ENCODE peak calls at places on chromosome 22, in four cellular contexts. Z, M, E and G are unnamed samples.

GRCh38 chr22:23844739-23845202 is 6.0 kb upstream of the DERL3 start:
- DNase-seq in Z (no peak), M (no peak), E (no peak), G (peak; percentile 47)

GRCh38 chr22:26892401-26893033 is 235.1 kb downstream of the MIAT start:
- DNase-seq in Z (no peak), M (peak; percentile 14), E (no peak), G (no peak)

GRCh38 chr22:32720924-32721323 is 80.6 kb upstream of the TIMP3 start:
- DNase-seq in Z (no peak), M (peak; percentile 72), E (no peak), G (no peak)

GRCh38 chr22:41563051-41563711 is 2.4 kb downstream of the CSDC2 start:
- DNase-seq in Z (no peak), M (peak; percentile 68), E (no peak), G (peak; percentile 50)

GRCh38 chr22:44638966-44639739 is 62.9 kb upstream of the PRR5 start:
- DNase-seq in Z (no peak), M (peak; percentile 73), E (no peak), G (no peak)

GRCh38 chr22:28375761-28376534 is 303.7 kb downstream of the TTC28 start:
- DNase-seq in Z (no peak), M (peak; percentile 67), E (no peak), G (no peak)

GRCh38 chr22:19121631-19122142 is 525 bp downstream of the DGCR2 start:
- DNase-seq in Z (peak; percentile 50), M (peak; percentile 20), E (no peak), G (no peak)

GRCh38 chr22:43017525-43018290 is 2.8 kb upstream of the PACSIN2 start:
- DNase-seq in Z (no peak), M (no peak), E (no peak), G (no peak)

GRCh38 chr22:42299586-42300285 is 29.3 kb upstream of the TCF20 start:
- DNase-seq in Z (peak; percentile 80), M (no peak), E (peak; percentile 50), G (peak; percentile 45)

GRCh38 chr22:44497218-44497903 is 672 bp downstream of the RTL6 start:
- DNase-seq in Z (peak; percentile 5), M (peak; percentile 22), E (no peak), G (no peak)

GRCh38 chr22:39622881-39623367 is 52.4 kb downstream of the CACNA1I start:
- DNase-seq in Z (peak; percentile 62), M (peak; percentile 12), E (peak; percentile 69), G (no peak)

GRCh38 chr22:43381693-43382092 is 30.1 kb upstream of the MPPED1 start:
- DNase-seq in Z (peak; percentile 20), M (no peak), E (no peak), G (no peak)

GRCh38 chr22:31639640-31640039 is 22.4 kb downstream of the PISD start:
- DNase-seq in Z (no peak), M (no peak), E (no peak), G (no peak)

GRCh38 chr22:20247010-20247505 is 21.1 kb downstream of the RTN4R start:
- DNase-seq in Z (no peak), M (no peak), E (no peak), G (peak; percentile 62)

GRCh38 chr22:47180796-47181195 is 418.3 kb downstream of the TBC1D22A start:
- DNase-seq in Z (no peak), M (no peak), E (no peak), G (no peak)

GRCh38 chr22:38327805-38328204 is 10.6 kb upstream of the CSNK1E start:
- DNase-seq in Z (no peak), M (peak; percentile 78), E (no peak), G (no peak)

GRCh38 chr22:20440637-20441591 is 3.3 kb upstream of the SCARF2 start:
- DNase-seq in Z (no peak), M (no peak), E (no peak), G (no peak)

GRCh38 chr22:45200862-45201511 is 37.3 kb downstream of the NUP50 start:
- DNase-seq in Z (no peak), M (no peak), E (no peak), G (peak; percentile 61)

GRCh38 chr22:37165940-37166674 is 16.4 kb upstream of the IL2RB start:
- DNase-seq in Z (peak; percentile 67), M (no peak), E (peak; percentile 35), G (no peak)

GRCh38 chr22:31064369-31064768 is 16.7 kb upstream of the SMTN start:
- DNase-seq in Z (no peak), M (no peak), E (no peak), G (no peak)

GRCh38 chr22:44448271-44448780 is 49.7 kb downstream of the RTL6 start:
- DNase-seq in Z (no peak), M (peak; percentile 94), E (no peak), G (no peak)